ENCODE peak calls at places on chromosomes 6 and 20, in five cellular contexts. One of them, this sample, is unnamed.

GRCh38 chr20:40897177-40897700 is 131.4 kb upstream of the TOP1 start:
- DNase-seq in K562: no peak
- DNase-seq in HepG2: no peak
- DNase-seq in GM12878: no peak
- DNase-seq in SK-N-SH: peak; percentile 80
- DNase-seq in this sample: no peak

GRCh38 chr6:24391756-24392405 is 10.9 kb upstream of the MRS2 start:
- DNase-seq in K562: no peak
- DNase-seq in HepG2: no peak
- DNase-seq in GM12878: peak; percentile 65
- DNase-seq in SK-N-SH: no peak
- DNase-seq in this sample: no peak

GRCh38 chr6:27295301-27296079 is 16.6 kb downstream of the POM121L2 start:
- DNase-seq in K562: peak; percentile 65
- DNase-seq in HepG2: peak; percentile 79
- DNase-seq in GM12878: no peak
- DNase-seq in SK-N-SH: no peak
- DNase-seq in this sample: peak; percentile 51

GRCh38 chr6:22081709-22082108 is 215.1 kb downstream of the PRL start:
- DNase-seq in K562: no peak
- DNase-seq in HepG2: no peak
- DNase-seq in GM12878: peak; percentile 51
- DNase-seq in SK-N-SH: no peak
- DNase-seq in this sample: no peak

GRCh38 chr6:159815410-159815809 is 15.3 kb downstream of the PNLDC1 start:
- DNase-seq in K562: no peak
- DNase-seq in HepG2: no peak
- DNase-seq in GM12878: no peak
- DNase-seq in SK-N-SH: no peak
- DNase-seq in this sample: no peak

GRCh38 chr20:7196481-7196880 is 429.0 kb downstream of the BMP2 start:
- DNase-seq in K562: no peak
- DNase-seq in HepG2: no peak
- DNase-seq in GM12878: no peak
- DNase-seq in SK-N-SH: no peak
- DNase-seq in this sample: no peak

GRCh38 chr6:93799226-93799625 is 379.9 kb upstream of the EPHA7 start:
- DNase-seq in K562: no peak
- DNase-seq in HepG2: no peak
- DNase-seq in GM12878: no peak
- DNase-seq in SK-N-SH: no peak
- DNase-seq in this sample: no peak

GRCh38 chr20:31945790-31946189 is 6.1 kb downstream of the PDRG1 start:
- DNase-seq in K562: no peak
- DNase-seq in HepG2: no peak
- DNase-seq in GM12878: no peak
- DNase-seq in SK-N-SH: no peak
- DNase-seq in this sample: no peak

GRCh38 chr6:2376429-2377355 is 131.3 kb upstream of the GMDS start:
- DNase-seq in K562: no peak
- DNase-seq in HepG2: no peak
- DNase-seq in GM12878: no peak
- DNase-seq in SK-N-SH: no peak
- DNase-seq in this sample: no peak

GRCh38 chr20:634526-634925 is 18.5 kb downstream of the SRXN1 start:
- DNase-seq in K562: no peak
- DNase-seq in HepG2: no peak
- DNase-seq in GM12878: no peak
- DNase-seq in SK-N-SH: peak; percentile 37
- DNase-seq in this sample: no peak

GRCh38 chr6:112233864-112234263 is 20.5 kb downstream of the LAMA4 start:
- DNase-seq in K562: no peak
- DNase-seq in HepG2: no peak
- DNase-seq in GM12878: no peak
- DNase-seq in SK-N-SH: no peak
- DNase-seq in this sample: no peak

GRCh38 chr6:136502791-136503190 is 47.4 kb downstream of the MAP7 start:
- DNase-seq in K562: no peak
- DNase-seq in HepG2: no peak
- DNase-seq in GM12878: no peak
- DNase-seq in SK-N-SH: no peak
- DNase-seq in this sample: no peak

GRCh38 chr6:56489559-56489958 is 153.1 kb downstream of the DST start:
- DNase-seq in K562: no peak
- DNase-seq in HepG2: no peak
- DNase-seq in GM12878: no peak
- DNase-seq in SK-N-SH: no peak
- DNase-seq in this sample: no peak

GRCh38 chr6:30470968-30471367 is 18.3 kb upstream of the HLA-E start:
- DNase-seq in K562: no peak
- DNase-seq in HepG2: no peak
- DNase-seq in GM12878: no peak
- DNase-seq in SK-N-SH: no peak
- DNase-seq in this sample: no peak

GRCh38 chr20:32125511-32125910 is 16.0 kb downstream of the TM9SF4 start:
- DNase-seq in K562: no peak
- DNase-seq in HepG2: no peak
- DNase-seq in GM12878: no peak
- DNase-seq in SK-N-SH: no peak
- DNase-seq in this sample: no peak

GRCh38 chr6:45026003-45026516 is 302.1 kb upstream of the RUNX2 start:
- DNase-seq in K562: no peak
- DNase-seq in HepG2: peak; percentile 54
- DNase-seq in GM12878: no peak
- DNase-seq in SK-N-SH: no peak
- DNase-seq in this sample: no peak

GRCh38 chr6:3960754-3961361 is 111.7 kb downstream of the FAM50B start:
- DNase-seq in K562: no peak
- DNase-seq in HepG2: no peak
- DNase-seq in GM12878: no peak
- DNase-seq in SK-N-SH: no peak
- DNase-seq in this sample: no peak

GRCh38 chr20:5172903-5173463 is 46.2 kb downstream of the CDS2 start:
- DNase-seq in K562: no peak
- DNase-seq in HepG2: peak; percentile 80
- DNase-seq in GM12878: no peak
- DNase-seq in SK-N-SH: no peak
- DNase-seq in this sample: no peak

GRCh38 chr20:38445901-38446425 is 10.8 kb upstream of the SNHG17 start:
- DNase-seq in K562: no peak
- DNase-seq in HepG2: no peak
- DNase-seq in GM12878: no peak
- DNase-seq in SK-N-SH: no peak
- DNase-seq in this sample: no peak

GRCh38 chr6:140153703-140154102 is 779.3 kb upstream of the CITED2 start:
- DNase-seq in K562: no peak
- DNase-seq in HepG2: no peak
- DNase-seq in GM12878: no peak
- DNase-seq in SK-N-SH: no peak
- DNase-seq in this sample: no peak

GRCh38 chr20:39563406-39563805 is 601.3 kb downstream of the DHX35 start:
- DNase-seq in K562: no peak
- DNase-seq in HepG2: no peak
- DNase-seq in GM12878: peak; percentile 19
- DNase-seq in SK-N-SH: no peak
- DNase-seq in this sample: no peak

GRCh38 chr20:3218307-3218988 is 9.2 kb downstream of the ITPA start:
- DNase-seq in K562: peak; percentile 74
- DNase-seq in HepG2: peak; percentile 75
- DNase-seq in GM12878: no peak
- DNase-seq in SK-N-SH: peak; percentile 95
- DNase-seq in this sample: peak; percentile 88

DNA sequence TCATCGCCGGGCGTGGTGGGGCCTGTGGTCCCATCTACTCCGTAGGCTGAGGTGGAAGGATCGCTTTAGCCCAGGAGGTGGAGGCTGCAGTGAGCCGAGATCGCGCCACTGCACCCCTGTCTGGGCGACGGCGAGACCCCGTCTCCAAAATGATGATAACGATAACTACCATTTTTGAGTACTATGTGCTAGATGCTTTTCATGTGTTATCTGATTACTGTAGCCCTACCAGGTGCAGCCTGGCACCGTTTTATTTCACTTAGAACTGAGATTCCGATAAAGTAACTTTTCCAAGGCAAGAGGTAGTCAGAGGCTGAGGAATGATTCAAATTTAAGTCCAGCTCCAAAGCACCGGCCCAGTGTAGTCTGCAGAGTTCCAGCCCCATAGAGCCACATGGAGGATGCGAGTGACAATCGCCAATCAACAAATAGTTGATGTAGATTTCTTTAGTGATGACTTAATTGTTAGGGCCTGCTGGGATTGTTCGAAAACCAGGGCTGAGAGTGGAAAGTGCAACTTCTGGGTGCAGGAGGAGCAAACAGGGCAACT is 727 bp downstream of the ERMARD start:
- DNase-seq in K562: no peak
- DNase-seq in HepG2: peak; percentile 44
- DNase-seq in GM12878: no peak
- DNase-seq in SK-N-SH: peak; percentile 28
- DNase-seq in this sample: no peak
- TF ChIP-seq FOXM1 in K562: no peak
- TF ChIP-seq FOXM1 in HepG2: no peak
- TF ChIP-seq FOXM1 in GM12878: no peak
- TF ChIP-seq FOXM1 in SK-N-SH: no peak
- TF ChIP-seq FOXM1 in this sample: no peak

GRCh38 chr20:46306743-46307138 is 1.6 kb downstream of the CDH22 start:
- DNase-seq in K562: no peak
- DNase-seq in HepG2: no peak
- DNase-seq in GM12878: no peak
- DNase-seq in SK-N-SH: no peak
- DNase-seq in this sample: no peak

GRCh38 chr20:46305331-46305972 is 2.8 kb downstream of the CDH22 start:
- DNase-seq in K562: no peak
- DNase-seq in HepG2: no peak
- DNase-seq in GM12878: no peak
- DNase-seq in SK-N-SH: no peak
- DNase-seq in this sample: no peak

GRCh38 chr20:46304852-46305251 is 3.4 kb downstream of the CDH22 start:
- DNase-seq in K562: no peak
- DNase-seq in HepG2: no peak
- DNase-seq in GM12878: no peak
- DNase-seq in SK-N-SH: no peak
- DNase-seq in this sample: no peak

GRCh38 chr20:46307139-46307998 is 929 bp downstream of the CDH22 start:
- DNase-seq in K562: peak; percentile 89
- DNase-seq in HepG2: peak; percentile 44
- DNase-seq in GM12878: no peak
- DNase-seq in SK-N-SH: peak; percentile 89
- DNase-seq in this sample: peak; percentile 79

DNA sequence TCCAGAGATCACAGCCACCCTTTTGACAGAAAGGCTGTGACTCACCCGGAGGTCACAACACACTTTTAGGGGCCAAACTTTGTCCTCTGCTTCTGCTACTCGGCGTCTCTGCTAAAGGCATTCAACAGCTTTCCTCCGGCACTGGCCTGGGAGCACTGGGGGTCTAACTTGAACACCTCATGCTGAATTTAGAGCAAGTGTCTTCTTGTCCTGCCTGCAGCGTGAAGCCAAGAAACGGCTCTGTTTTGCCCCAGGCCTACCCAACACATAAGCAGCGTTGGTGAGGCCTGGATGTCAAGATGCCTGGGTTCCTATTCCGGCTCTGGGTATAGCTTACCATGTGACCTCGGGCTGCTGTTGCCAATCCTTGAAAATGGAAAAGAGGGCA is 2.3 kb downstream of the CDH22 start:
- DNase-seq in K562: no peak
- DNase-seq in HepG2: no peak
- DNase-seq in GM12878: no peak
- DNase-seq in SK-N-SH: no peak
- DNase-seq in this sample: no peak
- TF ChIP-seq FOXM1 in K562: no peak
- TF ChIP-seq FOXM1 in HepG2: no peak
- TF ChIP-seq FOXM1 in GM12878: no peak
- TF ChIP-seq FOXM1 in SK-N-SH: no peak
- TF ChIP-seq FOXM1 in this sample: no peak

DNA sequence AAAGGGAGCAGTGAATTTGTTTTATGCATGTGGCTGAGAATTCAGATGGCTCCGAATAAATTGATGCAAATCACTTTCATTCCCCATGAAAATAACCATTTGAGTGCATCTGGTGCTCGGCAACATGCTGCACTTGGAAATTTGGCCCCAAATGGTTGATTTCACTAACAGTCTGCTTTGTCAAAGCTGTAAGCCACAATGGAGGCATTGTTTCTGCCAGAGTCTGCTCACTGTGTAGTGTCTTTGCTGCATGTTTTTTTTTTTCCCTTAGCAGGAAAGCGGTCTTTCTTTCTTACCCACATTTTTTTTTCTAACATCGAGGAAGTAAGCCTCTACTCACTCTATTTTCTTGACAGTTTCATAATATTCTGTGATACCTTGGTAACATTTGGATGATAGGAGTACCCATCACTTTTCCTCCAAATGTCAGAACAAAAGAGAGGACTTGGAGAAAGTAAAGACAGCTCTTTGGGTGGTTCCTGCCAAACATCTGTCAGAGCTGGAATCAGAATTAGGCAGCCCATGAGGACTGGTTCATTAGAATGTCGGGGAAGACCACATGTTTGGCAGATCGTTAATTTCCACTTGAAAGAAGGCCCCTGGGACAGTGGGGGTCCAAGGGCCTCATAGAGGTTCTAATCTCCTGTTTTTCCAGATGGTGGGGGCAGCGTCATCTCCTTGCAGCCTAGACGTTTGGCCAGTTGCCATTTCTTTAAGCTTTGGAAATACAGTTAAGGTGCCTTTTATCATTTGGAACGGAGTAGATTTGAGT is 149.5 kb downstream of the DOK5 start:
- DNase-seq in K562: no peak
- DNase-seq in HepG2: no peak
- DNase-seq in GM12878: no peak
- DNase-seq in SK-N-SH: no peak
- DNase-seq in this sample: no peak
- TF ChIP-seq FOXM1 in K562: no peak
- TF ChIP-seq FOXM1 in HepG2: no peak
- TF ChIP-seq FOXM1 in GM12878: no peak
- TF ChIP-seq FOXM1 in SK-N-SH: no peak
- TF ChIP-seq FOXM1 in this sample: no peak

DNA sequence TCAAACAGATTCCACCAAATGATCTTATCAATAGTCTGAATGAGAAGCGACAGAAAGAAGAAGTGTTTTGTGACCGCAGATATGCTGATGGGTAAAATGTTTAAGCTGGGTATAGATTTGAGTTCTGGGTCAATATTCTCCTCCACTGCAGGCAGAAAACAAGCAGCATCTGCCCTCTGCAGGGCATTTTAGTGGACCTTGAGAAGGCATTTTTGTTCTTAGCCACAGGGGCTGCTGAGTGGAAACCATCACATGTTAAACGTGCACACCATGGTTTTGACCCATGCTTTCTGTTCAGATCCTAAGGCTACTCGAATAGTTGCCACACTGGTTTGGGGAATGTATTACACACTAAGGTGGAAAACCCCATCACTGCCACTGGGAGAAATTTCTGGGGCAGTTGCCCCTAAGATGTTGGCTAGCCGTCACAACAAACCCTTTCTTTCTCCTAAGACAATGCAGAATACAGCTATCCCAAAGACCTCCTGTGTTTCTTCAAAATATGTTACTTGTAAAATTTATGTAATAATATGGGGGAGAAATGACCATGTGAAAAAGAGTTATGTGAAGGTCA is 5.5 kb downstream of the POU3F2 start:
- DNase-seq in K562: no peak
- DNase-seq in HepG2: peak; percentile 27
- DNase-seq in GM12878: no peak
- DNase-seq in SK-N-SH: peak; percentile 61
- DNase-seq in this sample: no peak
- TF ChIP-seq FOXM1 in K562: no peak
- TF ChIP-seq FOXM1 in HepG2: no peak
- TF ChIP-seq FOXM1 in GM12878: no peak
- TF ChIP-seq FOXM1 in SK-N-SH: no peak
- TF ChIP-seq FOXM1 in this sample: no peak